ENCODE peak calls at places on chromosomes 5 and 9, in nine cellular contexts. H is H9, K is HFF-Myc, W is IMR-90, T is body of pancreas, N is neural progenitor cell, O is heart left ventricle, J is tibial nerve, S is AG10803. F is an unnamed sample.

GRCh38 chr9:77981332-77981731 is 50.3 kb downstream of the GNAQ start:
- DNase-seq in O (no peak), S (no peak), W (peak), K (no peak), H (no peak), J (no peak), T (peak), N (peak), F (no peak)

GRCh38 chr5:32810812-32811211 is 99.7 kb downstream of the NPR3 start:
- DNase-seq in K (no peak), S (peak), J (peak), T (peak), O (no peak), W (peak), N (no peak), H (no peak), F (no peak)

GRCh38 chr9:112166176-112167140 is 8.6 kb downstream of the SUSD1 start:
- DNase-seq in K (no peak), J (peak), T (no peak), H (no peak), W (peak), O (no peak), S (peak), N (peak), F (no peak)

GRCh38 chr9:2159521-2160417 is 144.6 kb downstream of the SMARCA2 start:
- DNase-seq in T (no peak), O (no peak), H (no peak), K (no peak), J (no peak), N (no peak), W (peak), S (peak), F (no peak)

GRCh38 chr5:126471875-126472537 is 48.8 kb downstream of the GRAMD2B start:
- DNase-seq in H (no peak), W (peak), K (peak), S (peak), J (no peak), O (no peak), T (no peak), N (no peak), F (no peak)

GRCh38 chr9:111463036-111463435 is 21.1 kb downstream of the ECPAS start:
- DNase-seq in H (no peak), T (no peak), W (no peak), K (no peak), J (no peak), O (no peak), S (no peak), N (no peak), F (no peak)

GRCh38 chr5:58849995-58850667 is 267.3 kb downstream of the RAB3C start:
- DNase-seq in W (peak), H (no peak), N (peak), O (no peak), S (peak), J (no peak), K (peak), T (peak), F (peak)

GRCh38 chr5:72849546-72849945 is 33.1 kb downstream of the TNPO1 start:
- DNase-seq in K (no peak), S (no peak), J (no peak), T (no peak), H (no peak), N (no peak), O (no peak), W (no peak), F (no peak)

GRCh38 chr5:141547488-141547887 is 58.6 kb downstream of the PCDHGC5 start:
- DNase-seq in W (peak), O (no peak), S (peak), N (peak), H (no peak), K (no peak), J (no peak), T (no peak), F (no peak)

GRCh38 chr5:148558892-148559291 is 95.4 kb downstream of the HTR4 start:
- DNase-seq in T (no peak), J (no peak), S (no peak), H (no peak), O (no peak), W (no peak), N (no peak), K (no peak), F (no peak)

GRCh38 chr9:14212116-14212515 is 101.8 kb downstream of the NFIB start:
- DNase-seq in W (peak), S (no peak), N (no peak), H (no peak), K (no peak), O (no peak), T (no peak), J (no peak), F (no peak)

GRCh38 chr5:94575196-94575595 is 43.2 kb downstream of the KIAA0825 start:
- DNase-seq in J (no peak), K (no peak), H (no peak), N (no peak), W (no peak), S (no peak), T (no peak), O (no peak), F (no peak)

GRCh38 chr5:176662371-176663333 is 15.4 kb downstream of the TSPAN17 start:
- DNase-seq in H (no peak), W (no peak), S (no peak), T (no peak), N (no peak), J (no peak), K (no peak), O (no peak), F (peak)

GRCh38 chr5:175321927-175322532 is 122.0 kb downstream of the DRD1 start:
- DNase-seq in T (peak), S (no peak), K (peak), O (no peak), H (peak), W (peak), J (no peak), N (peak), F (no peak)

GRCh38 chr5:140596364-140596763 is 31.7 kb downstream of the SLC35A4 start:
- DNase-seq in H (no peak), N (no peak), W (no peak), K (no peak), O (peak), S (no peak), T (peak), J (no peak), F (no peak)

GRCh38 chr9:100472725-100473261 is at the start of gene TMEFF1:
- DNase-seq in S (peak), W (peak), O (peak), J (no peak), N (peak), T (peak), K (no peak), H (peak), F (peak)

GRCh38 chr5:111697215-111697614 is 59.8 kb downstream of the NREP start:
- DNase-seq in H (no peak), J (peak), T (no peak), K (no peak), O (no peak), S (peak), N (no peak), W (no peak), F (no peak)

GRCh38 chr5:43338856-43339255 is 25.6 kb upstream of the HMGCS1 start:
- DNase-seq in T (no peak), K (no peak), W (no peak), H (no peak), N (no peak), S (no peak), J (no peak), O (no peak), F (no peak)

GRCh38 chr5:176629853-176630680 is at the start of the genes EIF4E1B and SNCB:
- DNase-seq in N (peak), J (no peak), H (peak), O (peak), T (no peak), S (no peak), K (no peak), W (no peak), F (peak)

GRCh38 chr9:93680445-93681315 is 104.3 kb downstream of the PHF2 start:
- DNase-seq in H (peak), N (no peak), S (no peak), J (peak), T (no peak), K (no peak), W (no peak), O (peak), F (no peak)

GRCh38 chr9:136808075-136808780 is 480 bp downstream of the RABL6 start:
- DNase-seq in J (no peak), N (peak), W (no peak), T (peak), H (peak), K (no peak), S (no peak), O (no peak), F (peak)

GRCh38 chr9:35996358-35996970 is 38.5 kb upstream of the OR2S2 start:
- DNase-seq in K (no peak), J (no peak), W (peak), S (peak), O (peak), N (no peak), T (no peak), H (peak), F (no peak)

GRCh38 chr9:83146325-83146724 is 83.4 kb upstream of the RASEF start:
- DNase-seq in K (no peak), O (no peak), T (no peak), S (no peak), H (no peak), N (no peak), W (no peak), J (no peak), F (no peak)

GRCh38 chr5:92939428-92939827 is 641.6 kb downstream of the NR2F1-AS1 start:
- DNase-seq in O (no peak), J (no peak), N (peak), K (no peak), T (no peak), H (no peak), W (no peak), S (no peak), F (peak)

GRCh38 chr5:60675286-60675685 is 24.7 kb downstream of the DEPDC1B start:
- DNase-seq in N (no peak), O (no peak), S (no peak), H (no peak), K (no peak), W (no peak), T (no peak), J (no peak), F (no peak)

GRCh38 chr9:89359636-89360315 is 41.5 kb downstream of the SECISBP2 start:
- DNase-seq in T (peak), K (no peak), H (peak), S (peak), W (peak), O (no peak), N (no peak), J (no peak), F (peak)

GRCh38 chr5:392431-392988 is 50.5 kb upstream of the EXOC3 start:
- DNase-seq in S (peak), J (no peak), N (no peak), H (peak), T (no peak), K (no peak), W (peak), O (no peak), F (no peak)

GRCh38 chr5:157116483-157116954 is 7.7 kb upstream of the HAVCR2 start:
- DNase-seq in N (no peak), S (no peak), O (no peak), K (no peak), J (no peak), H (no peak), T (no peak), W (no peak), F (no peak)

GRCh38 chr5:98781964-98782363 is 8.5 kb downstream of the RGMB start:
- DNase-seq in H (no peak), N (no peak), W (no peak), J (no peak), T (no peak), S (peak), K (no peak), O (no peak), F (no peak)

GRCh38 chr5:139457241-139457640 is 5.3 kb downstream of the ECSCR start:
- DNase-seq in T (no peak), H (no peak), K (no peak), O (no peak), S (no peak), J (no peak), W (no peak), N (no peak), F (no peak)

GRCh38 chr9:133341369-133342082 is 5.5 kb upstream of the SURF6 start:
- DNase-seq in H (no peak), T (no peak), W (no peak), S (no peak), N (no peak), O (peak), J (peak), K (no peak), F (no peak)

GRCh38 chr9:23849379-23849778 is 23.3 kb upstream of the ELAVL2 start:
- DNase-seq in O (no peak), H (no peak), S (no peak), T (no peak), W (no peak), J (no peak), N (peak), K (no peak), F (no peak)

GRCh38 chr5:170572453-170572852 is 68.6 kb downstream of the KCNIP1 start:
- DNase-seq in J (no peak), H (no peak), T (no peak), W (no peak), K (no peak), N (no peak), S (peak), O (no peak), F (no peak)

GRCh38 chr9:137900584-137901310 is 23.2 kb downstream of the CACNA1B start:
- DNase-seq in O (no peak), J (no peak), N (no peak), S (no peak), T (no peak), W (no peak), H (no peak), K (no peak), F (no peak)

GRCh38 chr5:179061025-179061424 is 852 bp downstream of the ZNF354C start:
- DNase-seq in N (no peak), K (no peak), J (no peak), W (no peak), S (peak), T (peak), O (no peak), H (no peak), F (no peak)

GRCh38 chr5:132199116-132199680 is 28.5 kb downstream of the P4HA2 start:
- DNase-seq in W (no peak), H (no peak), K (no peak), O (no peak), S (no peak), N (no peak), J (no peak), T (no peak), F (peak)

GRCh38 chr5:106321242-106321641 is 1349.5 kb downstream of the EFNA5 start:
- DNase-seq in W (no peak), N (no peak), K (no peak), T (no peak), J (no peak), S (no peak), H (no peak), O (no peak), F (no peak)

GRCh38 chr9:35859310-35859994 is 10.7 kb downstream of the OR13J1 start:
- DNase-seq in W (peak), S (peak), H (no peak), N (no peak), T (no peak), K (no peak), J (no peak), O (no peak), F (no peak)

GRCh38 chr9:77589046-77589795 is 58.9 kb downstream of the GNA14 start:
- DNase-seq in J (no peak), W (no peak), H (no peak), S (no peak), N (no peak), T (no peak), O (no peak), K (no peak), F (no peak)

DNA sequence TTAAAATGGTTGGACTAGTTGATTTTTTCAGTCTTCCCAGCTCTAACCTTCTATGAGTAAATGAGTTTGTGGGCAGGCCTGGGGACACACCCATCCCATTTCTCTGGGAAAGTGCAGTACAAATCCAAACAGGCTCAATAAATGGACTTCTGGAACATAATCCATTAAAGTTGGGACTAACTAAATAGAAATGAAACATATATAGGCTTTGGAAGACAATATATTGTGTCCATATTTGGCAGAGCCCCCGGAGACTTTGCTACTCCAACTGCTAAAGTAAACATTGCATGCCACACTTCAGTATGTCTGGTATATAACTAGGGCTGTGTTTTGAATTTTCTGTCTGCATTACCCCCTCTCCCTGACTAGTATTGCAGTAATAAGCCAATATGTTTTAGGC is 191.4 kb upstream of the DAB2 start:
- DNase-seq in T (no peak), N (no peak), K (no peak), S (no peak), O (no peak), H (no peak), W (no peak), J (no peak), F (no peak)
- TF ChIP-seq CTCF in T (no peak), N (no peak), K (no peak), S (no peak), O (no peak), H (no peak), W (no peak), J (no peak), F (no peak)

GRCh38 chr5:96433066-96433447 is at the start of gene PCSK1:
- DNase-seq in T (no peak), W (no peak), J (no peak), K (no peak), S (no peak), N (peak), O (no peak), H (peak), F (peak)

GRCh38 chr5:96432245-96433065 is 593 bp downstream of the PCSK1 start:
- DNase-seq in K (no peak), W (no peak), S (peak), H (peak), N (peak), O (no peak), T (no peak), J (no peak), F (peak)

GRCh38 chr5:96439477-96440184 is 6.6 kb upstream of the PCSK1 start:
- DNase-seq in O (no peak), K (no peak), S (no peak), T (no peak), W (no peak), H (no peak), N (no peak), J (no peak), F (no peak)

GRCh38 chr5:96431376-96432244 is 1.4 kb downstream of the PCSK1 start:
- DNase-seq in J (no peak), W (peak), K (peak), S (peak), H (no peak), N (peak), T (peak), O (no peak), F (peak)

GRCh38 chr5:96434201-96434645 is 1.2 kb upstream of the PCSK1 start:
- DNase-seq in S (peak), O (peak), T (peak), N (peak), H (peak), J (peak), K (peak), W (peak), F (peak)
- TF ChIP-seq CTCF in S (no peak), O (no peak), T (no peak), N (peak), H (peak), J (no peak), K (no peak), W (no peak), F (peak)

GRCh38 chr5:154945695-154946301 is 4.9 kb downstream of the MRPL22 start:
- DNase-seq in K (no peak), N (peak), H (no peak), J (no peak), W (peak), O (no peak), S (peak), T (no peak), F (no peak)
- TF ChIP-seq CTCF in K (peak), N (peak), H (peak), J (peak), W (peak), O (peak), S (peak), T (peak), F (peak)

DNA sequence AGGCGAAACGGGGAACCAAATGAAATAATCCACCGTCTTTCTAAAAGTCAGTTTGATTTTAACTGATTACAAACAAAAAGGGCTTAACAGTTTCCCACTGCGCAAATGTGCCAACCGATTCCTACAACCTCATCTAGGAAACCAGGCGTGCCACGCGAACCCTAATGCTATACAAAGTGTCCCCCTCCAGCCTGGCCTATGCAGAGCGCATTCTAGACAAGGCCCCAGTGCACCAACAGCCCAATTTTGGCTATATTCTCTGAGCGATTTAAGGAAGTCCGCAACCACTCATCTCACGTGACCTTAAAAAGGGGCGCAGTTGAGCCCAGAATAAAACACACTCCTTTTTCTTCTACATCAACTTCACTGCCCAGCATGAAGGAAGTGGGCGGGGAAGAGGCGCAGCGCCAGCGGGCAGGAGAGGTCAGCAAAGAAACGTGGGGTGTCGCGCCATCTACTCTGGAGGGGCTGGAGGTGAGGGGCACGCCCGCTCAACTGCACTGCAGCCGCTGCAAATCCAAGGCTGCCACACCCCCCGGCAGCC is 779 bp downstream of the FAM13B start:
- DNase-seq in O (peak), H (peak), W (peak), T (peak), S (peak), J (peak), N (no peak), K (no peak), F (no peak)
- TF ChIP-seq CTCF in O (no peak), H (no peak), W (no peak), T (no peak), S (no peak), J (no peak), N (no peak), K (no peak), F (peak)

DNA sequence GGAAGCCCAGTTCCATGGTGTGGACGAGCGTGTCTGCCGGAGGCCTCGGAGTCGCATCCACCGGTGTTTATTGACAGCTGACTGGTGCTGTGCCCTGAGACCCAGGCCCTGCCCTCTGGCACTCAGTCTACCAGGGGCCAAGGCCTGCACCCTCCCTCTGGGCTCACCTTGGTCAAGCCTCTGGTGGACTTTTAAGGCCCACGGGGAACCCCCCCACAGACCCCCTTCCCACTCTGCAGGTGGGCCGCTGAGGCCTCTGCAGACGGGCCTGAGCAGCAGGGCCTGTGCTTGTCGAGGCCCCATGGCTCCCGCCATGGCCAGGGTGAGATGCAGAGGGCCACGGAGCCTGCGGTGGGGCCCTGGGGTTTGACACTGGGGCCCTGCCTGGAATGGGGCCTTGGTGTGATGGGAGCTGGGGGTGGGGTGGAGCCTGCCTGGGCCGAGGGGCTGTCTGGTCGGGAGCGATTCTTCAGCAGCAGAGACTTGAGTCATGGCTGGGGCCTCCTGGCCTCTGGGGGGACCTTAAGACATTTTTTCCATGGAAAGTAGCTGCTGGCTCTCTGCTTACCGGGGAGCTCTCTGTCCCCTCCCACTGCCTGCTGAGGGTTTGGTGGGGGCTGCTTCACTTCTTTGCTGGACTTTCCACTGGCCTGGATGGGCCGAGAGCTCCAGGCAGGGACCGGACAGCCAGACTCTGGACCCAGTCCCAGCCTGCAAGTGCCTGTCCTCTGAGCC is 132.0 kb downstream of the RXRA start:
- DNase-seq in J (no peak), K (no peak), N (no peak), S (no peak), O (peak), W (peak), T (no peak), H (no peak), F (no peak)
- TF ChIP-seq CTCF in J (no peak), K (no peak), N (no peak), S (no peak), O (no peak), W (no peak), T (no peak), H (no peak), F (no peak)

GRCh38 chr5:89086687-89087086 is 203.7 kb upstream of the MEF2C start:
- DNase-seq in K (no peak), W (no peak), O (no peak), T (no peak), N (no peak), H (no peak), S (no peak), J (no peak), F (no peak)
- TF ChIP-seq CTCF in K (no peak), W (no peak), O (no peak), T (no peak), N (no peak), H (no peak), S (no peak), J (no peak), F (no peak)

F was measured in BE2C.